ENCODE peak calls at places on chromosomes 7 and 10, in four cellular contexts. One of them, this sample, is unnamed.
A peak's percentile ranks its signal among the peaks of the same experiment; 100 is the strongest.

GRCh38 chr10:80598084-80598798 is 60.5 kb downstream of the SH2D4B start:
- DNase-seq in stimulated activated naive CD8-positive, alpha-beta T cell treated with anti-CD3 and anti-CD28 coated beads, Interleukin-15, Interleukin-2, amounts not matched to agents 100 U/mL and 50 U/mL, for 24 hours: no peak
- DNase-seq in AG08395: no peak
- DNase-seq in breast epithelium: no peak
- DNase-seq in this sample: no peak

GRCh38 chr10:111076191-111076681 is 593 bp upstream of the ADRA2A start:
- DNase-seq in stimulated activated naive CD8-positive, alpha-beta T cell treated with anti-CD3 and anti-CD28 coated beads, Interleukin-15, Interleukin-2, amounts not matched to agents 100 U/mL and 50 U/mL, for 24 hours: peak; percentile 70
- DNase-seq in AG08395: peak; percentile 78
- DNase-seq in breast epithelium: no peak
- DNase-seq in this sample: peak; percentile 29

GRCh38 chr10:21083861-21084260 is 186.8 kb upstream of the NEBL start:
- DNase-seq in AG08395: no peak
- DNase-seq in stimulated activated naive CD8-positive, alpha-beta T cell treated with anti-CD3 and anti-CD28 coated beads, Interleukin-15, Interleukin-2, amounts not matched to agents 100 U/mL and 50 U/mL, for 24 hours: no peak
- DNase-seq in breast epithelium: no peak
- DNase-seq in this sample: no peak

GRCh38 chr10:3924344-3924743 is 139.3 kb upstream of the KLF6 start:
- DNase-seq in AG08395: peak; percentile 79
- DNase-seq in stimulated activated naive CD8-positive, alpha-beta T cell treated with anti-CD3 and anti-CD28 coated beads, Interleukin-15, Interleukin-2, amounts not matched to agents 100 U/mL and 50 U/mL, for 24 hours: no peak
- DNase-seq in breast epithelium: no peak
- DNase-seq in this sample: no peak

GRCh38 chr7:116601426-116601825 is 70.6 kb upstream of the MET start:
- DNase-seq in AG08395: no peak
- DNase-seq in stimulated activated naive CD8-positive, alpha-beta T cell treated with anti-CD3 and anti-CD28 coated beads, Interleukin-15, Interleukin-2, amounts not matched to agents 100 U/mL and 50 U/mL, for 24 hours: peak; percentile 19
- DNase-seq in breast epithelium: no peak
- DNase-seq in this sample: no peak

GRCh38 chr7:48875300-48875916 is 48.9 kb upstream of the CDC14C start:
- DNase-seq in AG08395: no peak
- DNase-seq in breast epithelium: peak; percentile 19
- DNase-seq in stimulated activated naive CD8-positive, alpha-beta T cell treated with anti-CD3 and anti-CD28 coated beads, Interleukin-15, Interleukin-2, amounts not matched to agents 100 U/mL and 50 U/mL, for 24 hours: no peak
- DNase-seq in this sample: no peak

GRCh38 chr10:55628260-55628701 is 732.8 kb downstream of the ZWINT start:
- DNase-seq in breast epithelium: no peak
- DNase-seq in stimulated activated naive CD8-positive, alpha-beta T cell treated with anti-CD3 and anti-CD28 coated beads, Interleukin-15, Interleukin-2, amounts not matched to agents 100 U/mL and 50 U/mL, for 24 hours: no peak
- DNase-seq in AG08395: no peak
- DNase-seq in this sample: no peak

GRCh38 chr7:1236132-1236655 is 3.5 kb downstream of the UNCX start:
- DNase-seq in AG08395: no peak
- DNase-seq in stimulated activated naive CD8-positive, alpha-beta T cell treated with anti-CD3 and anti-CD28 coated beads, Interleukin-15, Interleukin-2, amounts not matched to agents 100 U/mL and 50 U/mL, for 24 hours: no peak
- DNase-seq in breast epithelium: no peak
- DNase-seq in this sample: no peak

GRCh38 chr10:37681617-37681999 is 175.8 kb downstream of the ZNF248 start:
- DNase-seq in AG08395: no peak
- DNase-seq in stimulated activated naive CD8-positive, alpha-beta T cell treated with anti-CD3 and anti-CD28 coated beads, Interleukin-15, Interleukin-2, amounts not matched to agents 100 U/mL and 50 U/mL, for 24 hours: no peak
- DNase-seq in breast epithelium: no peak
- DNase-seq in this sample: no peak

GRCh38 chr7:33773053-33773452 is 132.3 kb upstream of the BMPER start:
- DNase-seq in stimulated activated naive CD8-positive, alpha-beta T cell treated with anti-CD3 and anti-CD28 coated beads, Interleukin-15, Interleukin-2, amounts not matched to agents 100 U/mL and 50 U/mL, for 24 hours: no peak
- DNase-seq in AG08395: peak; percentile 76
- DNase-seq in breast epithelium: no peak
- DNase-seq in this sample: no peak

GRCh38 chr10:116336866-116337265 is 12.6 kb downstream of the CCDC172 start:
- DNase-seq in stimulated activated naive CD8-positive, alpha-beta T cell treated with anti-CD3 and anti-CD28 coated beads, Interleukin-15, Interleukin-2, amounts not matched to agents 100 U/mL and 50 U/mL, for 24 hours: no peak
- DNase-seq in AG08395: no peak
- DNase-seq in breast epithelium: no peak
- DNase-seq in this sample: no peak

GRCh38 chr7:39259391-39260003 is 281.8 kb downstream of the POU6F2 start:
- DNase-seq in AG08395: no peak
- DNase-seq in breast epithelium: no peak
- DNase-seq in stimulated activated naive CD8-positive, alpha-beta T cell treated with anti-CD3 and anti-CD28 coated beads, Interleukin-15, Interleukin-2, amounts not matched to agents 100 U/mL and 50 U/mL, for 24 hours: no peak
- DNase-seq in this sample: no peak

GRCh38 chr10:91467114-91467513 is 57.0 kb downstream of the HECTD2 start:
- DNase-seq in AG08395: no peak
- DNase-seq in breast epithelium: no peak
- DNase-seq in stimulated activated naive CD8-positive, alpha-beta T cell treated with anti-CD3 and anti-CD28 coated beads, Interleukin-15, Interleukin-2, amounts not matched to agents 100 U/mL and 50 U/mL, for 24 hours: no peak
- DNase-seq in this sample: no peak

GRCh38 chr7:34471844-34472243 is 186.2 kb upstream of the NPSR1 start:
- DNase-seq in AG08395: no peak
- DNase-seq in breast epithelium: no peak
- DNase-seq in stimulated activated naive CD8-positive, alpha-beta T cell treated with anti-CD3 and anti-CD28 coated beads, Interleukin-15, Interleukin-2, amounts not matched to agents 100 U/mL and 50 U/mL, for 24 hours: no peak
- DNase-seq in this sample: no peak

GRCh38 chr7:22576941-22577927 is 77.2 kb upstream of the STEAP1B start:
- DNase-seq in AG08395: peak; percentile 82
- DNase-seq in stimulated activated naive CD8-positive, alpha-beta T cell treated with anti-CD3 and anti-CD28 coated beads, Interleukin-15, Interleukin-2, amounts not matched to agents 100 U/mL and 50 U/mL, for 24 hours: no peak
- DNase-seq in breast epithelium: peak; percentile 48
- DNase-seq in this sample: no peak

GRCh38 chr7:20141666-20142065 is 75.5 kb downstream of the MACC1 start:
- DNase-seq in AG08395: no peak
- DNase-seq in breast epithelium: no peak
- DNase-seq in stimulated activated naive CD8-positive, alpha-beta T cell treated with anti-CD3 and anti-CD28 coated beads, Interleukin-15, Interleukin-2, amounts not matched to agents 100 U/mL and 50 U/mL, for 24 hours: no peak
- DNase-seq in this sample: no peak

GRCh38 chr7:121953601-121954000 is 80.6 kb downstream of the PTPRZ1 start:
- DNase-seq in breast epithelium: no peak
- DNase-seq in AG08395: no peak
- DNase-seq in stimulated activated naive CD8-positive, alpha-beta T cell treated with anti-CD3 and anti-CD28 coated beads, Interleukin-15, Interleukin-2, amounts not matched to agents 100 U/mL and 50 U/mL, for 24 hours: no peak
- DNase-seq in this sample: no peak

GRCh38 chr7:8260871-8261707 is 878 bp downstream of the ICA1 start:
- DNase-seq in breast epithelium: peak; percentile 27
- DNase-seq in stimulated activated naive CD8-positive, alpha-beta T cell treated with anti-CD3 and anti-CD28 coated beads, Interleukin-15, Interleukin-2, amounts not matched to agents 100 U/mL and 50 U/mL, for 24 hours: peak; percentile 30
- DNase-seq in AG08395: no peak
- DNase-seq in this sample: peak; percentile 56

GRCh38 chr7:131218727-131219128 is 108.9 kb upstream of the MKLN1 start:
- DNase-seq in AG08395: no peak
- DNase-seq in stimulated activated naive CD8-positive, alpha-beta T cell treated with anti-CD3 and anti-CD28 coated beads, Interleukin-15, Interleukin-2, amounts not matched to agents 100 U/mL and 50 U/mL, for 24 hours: no peak
- DNase-seq in breast epithelium: no peak
- DNase-seq in this sample: no peak

GRCh38 chr10:49700997-49701396 is 21.5 kb downstream of the C10orf53 start:
- DNase-seq in breast epithelium: no peak
- DNase-seq in stimulated activated naive CD8-positive, alpha-beta T cell treated with anti-CD3 and anti-CD28 coated beads, Interleukin-15, Interleukin-2, amounts not matched to agents 100 U/mL and 50 U/mL, for 24 hours: no peak
- DNase-seq in AG08395: no peak
- DNase-seq in this sample: no peak

GRCh38 chr7:92667816-92668540 is 77.8 kb upstream of the FAM133B start:
- DNase-seq in stimulated activated naive CD8-positive, alpha-beta T cell treated with anti-CD3 and anti-CD28 coated beads, Interleukin-15, Interleukin-2, amounts not matched to agents 100 U/mL and 50 U/mL, for 24 hours: no peak
- DNase-seq in breast epithelium: no peak
- DNase-seq in AG08395: no peak
- DNase-seq in this sample: no peak

GRCh38 chr7:4139656-4140320 is 542.3 kb upstream of the FOXK1 start:
- DNase-seq in breast epithelium: no peak
- DNase-seq in stimulated activated naive CD8-positive, alpha-beta T cell treated with anti-CD3 and anti-CD28 coated beads, Interleukin-15, Interleukin-2, amounts not matched to agents 100 U/mL and 50 U/mL, for 24 hours: no peak
- DNase-seq in AG08395: no peak
- DNase-seq in this sample: no peak

GRCh38 chr10:124106241-124106905 is 13.0 kb upstream of the CHST15 start:
- DNase-seq in stimulated activated naive CD8-positive, alpha-beta T cell treated with anti-CD3 and anti-CD28 coated beads, Interleukin-15, Interleukin-2, amounts not matched to agents 100 U/mL and 50 U/mL, for 24 hours: no peak
- DNase-seq in breast epithelium: peak; percentile 87
- DNase-seq in AG08395: peak; percentile 80
- DNase-seq in this sample: no peak

GRCh38 chr7:55109384-55110167 is 90.8 kb downstream of the EGFR start:
- DNase-seq in AG08395: no peak
- DNase-seq in breast epithelium: peak; percentile 69
- DNase-seq in stimulated activated naive CD8-positive, alpha-beta T cell treated with anti-CD3 and anti-CD28 coated beads, Interleukin-15, Interleukin-2, amounts not matched to agents 100 U/mL and 50 U/mL, for 24 hours: no peak
- DNase-seq in this sample: no peak

GRCh38 chr7:116426428-116427156 is 72.9 kb upstream of the CAV2 start:
- DNase-seq in breast epithelium: no peak
- DNase-seq in stimulated activated naive CD8-positive, alpha-beta T cell treated with anti-CD3 and anti-CD28 coated beads, Interleukin-15, Interleukin-2, amounts not matched to agents 100 U/mL and 50 U/mL, for 24 hours: no peak
- DNase-seq in AG08395: peak; percentile 72
- DNase-seq in this sample: no peak

GRCh38 chr10:43342279-43343125 is 28.9 kb upstream of the FXYD4 start:
- DNase-seq in AG08395: no peak
- DNase-seq in stimulated activated naive CD8-positive, alpha-beta T cell treated with anti-CD3 and anti-CD28 coated beads, Interleukin-15, Interleukin-2, amounts not matched to agents 100 U/mL and 50 U/mL, for 24 hours: no peak
- DNase-seq in breast epithelium: no peak
- DNase-seq in this sample: no peak

GRCh38 chr10:42785759-42786158 is 3.2 kb downstream of the BMS1 start:
- DNase-seq in breast epithelium: no peak
- DNase-seq in AG08395: no peak
- DNase-seq in stimulated activated naive CD8-positive, alpha-beta T cell treated with anti-CD3 and anti-CD28 coated beads, Interleukin-15, Interleukin-2, amounts not matched to agents 100 U/mL and 50 U/mL, for 24 hours: no peak
- DNase-seq in this sample: no peak

GRCh38 chr10:56346845-56347415 is 14.1 kb downstream of the ZWINT start:
- DNase-seq in stimulated activated naive CD8-positive, alpha-beta T cell treated with anti-CD3 and anti-CD28 coated beads, Interleukin-15, Interleukin-2, amounts not matched to agents 100 U/mL and 50 U/mL, for 24 hours: no peak
- DNase-seq in breast epithelium: no peak
- DNase-seq in AG08395: peak; percentile 3
- DNase-seq in this sample: no peak

GRCh38 chr10:49163741-49164140 is 24.4 kb downstream of the TMEM273 start:
- DNase-seq in stimulated activated naive CD8-positive, alpha-beta T cell treated with anti-CD3 and anti-CD28 coated beads, Interleukin-15, Interleukin-2, amounts not matched to agents 100 U/mL and 50 U/mL, for 24 hours: no peak
- DNase-seq in AG08395: peak; percentile 72
- DNase-seq in breast epithelium: no peak
- DNase-seq in this sample: no peak

GRCh38 chr7:109073543-109073942 is 503.9 kb downstream of the DNAJB9 start:
- DNase-seq in stimulated activated naive CD8-positive, alpha-beta T cell treated with anti-CD3 and anti-CD28 coated beads, Interleukin-15, Interleukin-2, amounts not matched to agents 100 U/mL and 50 U/mL, for 24 hours: no peak
- DNase-seq in breast epithelium: no peak
- DNase-seq in AG08395: no peak
- DNase-seq in this sample: no peak

GRCh38 chr10:98087309-98087708 is 47.1 kb upstream of the R3HCC1L start:
- DNase-seq in AG08395: no peak
- DNase-seq in stimulated activated naive CD8-positive, alpha-beta T cell treated with anti-CD3 and anti-CD28 coated beads, Interleukin-15, Interleukin-2, amounts not matched to agents 100 U/mL and 50 U/mL, for 24 hours: no peak
- DNase-seq in breast epithelium: no peak
- DNase-seq in this sample: no peak

GRCh38 chr7:25259487-25260243 is 31.4 kb upstream of the NPVF start:
- DNase-seq in breast epithelium: peak; percentile 43
- DNase-seq in AG08395: peak; percentile 70
- DNase-seq in stimulated activated naive CD8-positive, alpha-beta T cell treated with anti-CD3 and anti-CD28 coated beads, Interleukin-15, Interleukin-2, amounts not matched to agents 100 U/mL and 50 U/mL, for 24 hours: peak; percentile 53
- DNase-seq in this sample: peak; percentile 77

GRCh38 chr7:58087536-58088190 is 637.7 kb downstream of the ZNF716 start:
- DNase-seq in stimulated activated naive CD8-positive, alpha-beta T cell treated with anti-CD3 and anti-CD28 coated beads, Interleukin-15, Interleukin-2, amounts not matched to agents 100 U/mL and 50 U/mL, for 24 hours: no peak
- DNase-seq in breast epithelium: no peak
- DNase-seq in AG08395: no peak
- DNase-seq in this sample: no peak

GRCh38 chr7:140607441-140607989 is 33.1 kb downstream of the DENND2A start:
- DNase-seq in AG08395: peak; percentile 73
- DNase-seq in stimulated activated naive CD8-positive, alpha-beta T cell treated with anti-CD3 and anti-CD28 coated beads, Interleukin-15, Interleukin-2, amounts not matched to agents 100 U/mL and 50 U/mL, for 24 hours: no peak
- DNase-seq in breast epithelium: peak; percentile 67
- DNase-seq in this sample: no peak

GRCh38 chr10:4772202-4772570 is 53.8 kb upstream of the AKR1E2 start:
- DNase-seq in breast epithelium: no peak
- DNase-seq in AG08395: no peak
- DNase-seq in stimulated activated naive CD8-positive, alpha-beta T cell treated with anti-CD3 and anti-CD28 coated beads, Interleukin-15, Interleukin-2, amounts not matched to agents 100 U/mL and 50 U/mL, for 24 hours: no peak
- DNase-seq in this sample: no peak

GRCh38 chr7:116873619-116874018 is 11.2 kb downstream of the CAPZA2 start:
- DNase-seq in breast epithelium: no peak
- DNase-seq in AG08395: no peak
- DNase-seq in stimulated activated naive CD8-positive, alpha-beta T cell treated with anti-CD3 and anti-CD28 coated beads, Interleukin-15, Interleukin-2, amounts not matched to agents 100 U/mL and 50 U/mL, for 24 hours: no peak
- DNase-seq in this sample: no peak

GRCh38 chr7:96596120-96596826 is 113.4 kb downstream of the SEM1 start:
- DNase-seq in AG08395: no peak
- DNase-seq in stimulated activated naive CD8-positive, alpha-beta T cell treated with anti-CD3 and anti-CD28 coated beads, Interleukin-15, Interleukin-2, amounts not matched to agents 100 U/mL and 50 U/mL, for 24 hours: no peak
- DNase-seq in breast epithelium: no peak
- DNase-seq in this sample: peak; percentile 16